ENCODE peak calls at places on chromosomes 7 and 10, in nine cellular contexts. One of them, this sample, is unnamed. For H3K4me1, the result is how much of the 10 kb centered on the place peaks cover.

GRCh38 chr10:60343254-60343653 is 46.4 kb downstream of the ANK3 start:
- DNase-seq in GM23248: no peak
- DNase-seq in OCI-LY7: no peak
- DNase-seq in MM.1S: no peak
- DNase-seq in SK-N-SH: no peak
- DNase-seq in GM23338: no peak
- DNase-seq in PC-3: peak
- DNase-seq in neural progenitor cell: no peak
- DNase-seq in HCT116: no peak
- DNase-seq in this sample: no peak

GRCh38 chr7:127114739-127115265 is 137.9 kb downstream of the GRM8 start:
- DNase-seq in SK-N-SH: no peak
- DNase-seq in MM.1S: no peak
- DNase-seq in PC-3: no peak
- DNase-seq in GM23338: no peak
- DNase-seq in HCT116: no peak
- DNase-seq in OCI-LY7: no peak
- DNase-seq in GM23248: no peak
- DNase-seq in neural progenitor cell: no peak
- DNase-seq in this sample: no peak

GRCh38 chr7:106392565-106392964 is 107.8 kb upstream of the NAMPT start:
- DNase-seq in neural progenitor cell: no peak
- DNase-seq in OCI-LY7: no peak
- DNase-seq in GM23338: no peak
- DNase-seq in MM.1S: no peak
- DNase-seq in GM23248: no peak
- DNase-seq in PC-3: peak
- DNase-seq in HCT116: no peak
- DNase-seq in SK-N-SH: no peak
- DNase-seq in this sample: no peak

GRCh38 chr7:150941983-150942590 is 36.0 kb downstream of the KCNH2 start:
- DNase-seq in PC-3: peak
- DNase-seq in GM23248: no peak
- DNase-seq in neural progenitor cell: no peak
- DNase-seq in OCI-LY7: peak
- DNase-seq in HCT116: no peak
- DNase-seq in MM.1S: peak
- DNase-seq in SK-N-SH: peak
- DNase-seq in GM23338: no peak
- DNase-seq in this sample: peak

GRCh38 chr10:70364772-70365091 is 17.7 kb downstream of the LRRC20 start:
- DNase-seq in neural progenitor cell: no peak
- DNase-seq in MM.1S: no peak
- DNase-seq in HCT116: no peak
- DNase-seq in GM23338: no peak
- DNase-seq in PC-3: no peak
- DNase-seq in GM23248: no peak
- DNase-seq in OCI-LY7: no peak
- DNase-seq in SK-N-SH: no peak
- DNase-seq in this sample: no peak

GRCh38 chr10:113613427-113613826 is 50.4 kb downstream of the NRAP start:
- DNase-seq in HCT116: no peak
- DNase-seq in GM23248: no peak
- DNase-seq in MM.1S: no peak
- DNase-seq in neural progenitor cell: no peak
- DNase-seq in SK-N-SH: no peak
- DNase-seq in GM23338: no peak
- DNase-seq in PC-3: no peak
- DNase-seq in OCI-LY7: no peak
- DNase-seq in this sample: no peak

GRCh38 chr7:135801045-135801693 is 52.6 kb upstream of the FAM180A start:
- DNase-seq in GM23338: peak
- DNase-seq in neural progenitor cell: peak
- DNase-seq in PC-3: peak
- DNase-seq in SK-N-SH: peak
- DNase-seq in GM23248: peak
- DNase-seq in MM.1S: peak
- DNase-seq in OCI-LY7: peak
- DNase-seq in HCT116: peak
- DNase-seq in this sample: peak

GRCh38 chr10:114498413-114499111 is 94.3 kb upstream of the AFAP1L2 start:
- DNase-seq in OCI-LY7: peak
- DNase-seq in PC-3: no peak
- DNase-seq in SK-N-SH: no peak
- DNase-seq in GM23248: no peak
- DNase-seq in MM.1S: no peak
- DNase-seq in GM23338: no peak
- DNase-seq in HCT116: no peak
- DNase-seq in neural progenitor cell: no peak
- DNase-seq in this sample: no peak

GRCh38 chr10:17425584-17426262 is 28.7 kb downstream of the ST8SIA6 start:
- DNase-seq in GM23248: no peak
- DNase-seq in HCT116: no peak
- DNase-seq in SK-N-SH: no peak
- DNase-seq in OCI-LY7: no peak
- DNase-seq in MM.1S: no peak
- DNase-seq in neural progenitor cell: no peak
- DNase-seq in PC-3: no peak
- DNase-seq in GM23338: no peak
- DNase-seq in this sample: no peak

DNA sequence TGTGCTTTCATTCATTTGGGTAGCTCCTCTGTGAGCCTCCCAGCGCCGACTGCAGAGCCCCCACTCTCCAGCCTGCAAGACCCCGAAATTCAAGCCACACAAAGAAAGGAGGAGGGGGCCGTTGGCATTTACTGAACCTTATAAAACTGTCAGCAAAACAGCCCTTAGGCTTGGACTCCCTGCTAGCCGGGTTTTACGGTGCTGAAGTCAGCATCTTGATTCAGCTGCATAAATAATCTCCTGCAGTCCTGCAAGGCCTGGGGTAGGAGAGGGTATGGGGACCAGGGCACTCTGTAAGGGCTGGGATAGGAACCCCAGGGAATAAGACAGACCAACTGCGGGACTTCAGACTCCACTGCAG is 158.4 kb upstream of the PRKCQ start:
- DNase-seq in neural progenitor cell: no peak
- DNase-seq in HCT116: no peak
- DNase-seq in OCI-LY7: no peak
- DNase-seq in MM.1S: no peak
- DNase-seq in GM23338: peak
- DNase-seq in GM23248: no peak
- DNase-seq in PC-3: no peak
- DNase-seq in SK-N-SH: no peak
- DNase-seq in this sample: no peak
- H2AFZ ChIP-seq in neural progenitor cell: peak
- H2AFZ ChIP-seq in HCT116: no peak
- H2AFZ ChIP-seq in OCI-LY7: no peak
- H2AFZ ChIP-seq in MM.1S: no peak
- H2AFZ ChIP-seq in GM23338: peak
- H2AFZ ChIP-seq in GM23248: peak
- H2AFZ ChIP-seq in PC-3: peak
- H2AFZ ChIP-seq in SK-N-SH: no peak
- H2AFZ ChIP-seq in this sample: no peak

GRCh38 chr10:49608925-49609282 is 1.2 kb upstream of the SLC18A3 start:
- DNase-seq in PC-3: no peak
- DNase-seq in neural progenitor cell: peak
- DNase-seq in HCT116: no peak
- DNase-seq in GM23248: no peak
- DNase-seq in SK-N-SH: no peak
- DNase-seq in MM.1S: no peak
- DNase-seq in OCI-LY7: no peak
- DNase-seq in GM23338: peak
- DNase-seq in this sample: no peak

GRCh38 chr10:49610735-49611165 is 640 bp downstream of the SLC18A3 start:
- DNase-seq in GM23248: no peak
- DNase-seq in HCT116: no peak
- DNase-seq in PC-3: no peak
- DNase-seq in neural progenitor cell: no peak
- DNase-seq in SK-N-SH: peak
- DNase-seq in MM.1S: no peak
- DNase-seq in OCI-LY7: no peak
- DNase-seq in GM23338: no peak
- DNase-seq in this sample: no peak

GRCh38 chr10:49609283-49610014 is 661 bp upstream of the SLC18A3 start:
- DNase-seq in HCT116: no peak
- DNase-seq in MM.1S: no peak
- DNase-seq in PC-3: no peak
- DNase-seq in neural progenitor cell: peak
- DNase-seq in SK-N-SH: peak
- DNase-seq in GM23248: no peak
- DNase-seq in OCI-LY7: no peak
- DNase-seq in GM23338: peak
- DNase-seq in this sample: no peak

GRCh38 chr10:49611166-49611814 is 1.2 kb downstream of the SLC18A3 start:
- DNase-seq in GM23338: peak
- DNase-seq in OCI-LY7: no peak
- DNase-seq in HCT116: no peak
- DNase-seq in SK-N-SH: no peak
- DNase-seq in PC-3: no peak
- DNase-seq in GM23248: peak
- DNase-seq in neural progenitor cell: peak
- DNase-seq in MM.1S: no peak
- DNase-seq in this sample: no peak

DNA sequence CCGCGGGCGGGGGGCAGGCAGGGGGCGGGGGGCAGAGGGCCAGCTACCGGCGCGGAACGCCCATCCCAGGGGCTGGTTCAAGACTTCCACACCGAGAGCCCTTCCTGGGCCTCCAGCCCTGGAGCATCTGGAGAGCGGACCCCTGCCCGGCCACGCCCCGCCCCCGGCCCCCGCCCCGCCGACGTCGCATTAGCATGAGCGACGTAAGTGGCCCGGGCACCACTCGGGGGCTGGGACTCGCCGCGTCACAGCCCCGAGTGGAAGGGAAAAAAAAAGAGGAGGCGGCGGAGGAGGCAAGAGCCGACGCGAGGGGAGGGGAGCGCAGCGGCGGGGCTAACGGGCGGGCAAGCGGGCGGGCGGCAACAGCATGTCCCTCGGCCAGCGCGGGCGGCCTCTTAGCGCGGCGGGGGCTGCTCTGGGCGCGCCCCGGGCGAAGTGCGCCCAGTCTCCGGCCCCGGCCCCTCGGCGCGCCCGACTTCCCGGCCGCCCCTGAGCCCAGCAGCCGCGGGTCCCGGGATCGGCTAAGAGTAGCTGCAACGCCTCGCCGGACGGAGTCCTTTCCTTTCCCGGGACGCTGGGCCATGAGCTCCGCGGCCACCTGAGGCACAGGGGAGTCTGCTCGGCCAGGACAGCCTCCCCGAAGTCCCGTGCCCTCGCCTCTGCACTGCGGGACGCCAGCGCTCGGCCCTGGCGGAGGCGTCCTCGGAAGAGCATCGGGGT is at the start of gene SLC18A3:
- DNase-seq in SK-N-SH: peak
- DNase-seq in neural progenitor cell: peak
- DNase-seq in GM23338: peak
- DNase-seq in PC-3: no peak
- DNase-seq in OCI-LY7: no peak
- DNase-seq in GM23248: no peak
- DNase-seq in MM.1S: no peak
- DNase-seq in HCT116: no peak
- DNase-seq in this sample: no peak
- TF ChIP-seq EZH2phosphoT487 in SK-N-SH: no peak
- TF ChIP-seq EZH2phosphoT487 in neural progenitor cell: no peak
- TF ChIP-seq EZH2phosphoT487 in GM23338: peak
- TF ChIP-seq EZH2phosphoT487 in PC-3: no peak
- TF ChIP-seq EZH2phosphoT487 in OCI-LY7: no peak
- TF ChIP-seq EZH2phosphoT487 in GM23248: no peak
- TF ChIP-seq EZH2phosphoT487 in MM.1S: no peak
- TF ChIP-seq EZH2phosphoT487 in HCT116: no peak
- TF ChIP-seq EZH2phosphoT487 in this sample: peak

DNA sequence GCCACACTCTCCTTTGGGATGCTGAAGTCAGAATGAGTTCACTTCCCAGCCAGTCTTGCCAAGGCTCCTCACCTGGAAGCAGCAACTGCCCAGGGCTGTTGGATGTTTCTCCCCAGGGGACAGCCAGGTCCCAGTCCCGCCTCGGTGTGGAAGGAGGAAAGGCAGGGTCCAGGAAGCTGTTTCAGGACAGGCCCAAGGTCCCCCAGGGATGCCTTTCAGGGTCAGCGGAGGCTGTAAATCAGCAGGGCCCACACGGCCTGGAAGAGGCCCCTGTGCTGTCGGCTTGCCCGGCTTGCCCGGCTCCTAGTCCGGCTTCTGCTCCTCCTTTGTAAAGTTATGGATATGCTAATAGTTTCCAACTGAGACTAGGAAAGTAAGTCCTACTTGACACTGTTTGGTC is 10.3 kb downstream of the IKZF1 start:
- DNase-seq in SK-N-SH: no peak
- DNase-seq in GM23248: no peak
- DNase-seq in HCT116: no peak
- DNase-seq in GM23338: peak
- DNase-seq in MM.1S: no peak
- DNase-seq in neural progenitor cell: no peak
- DNase-seq in PC-3: no peak
- DNase-seq in OCI-LY7: no peak
- DNase-seq in this sample: no peak
- H3K4me1 ChIP-seq in SK-N-SH: under half
- H3K4me1 ChIP-seq in GM23248: under half
- H3K4me1 ChIP-seq in HCT116: under half
- H3K4me1 ChIP-seq in GM23338: half or more
- H3K4me1 ChIP-seq in MM.1S: under half
- H3K4me1 ChIP-seq in neural progenitor cell: under half
- H3K4me1 ChIP-seq in PC-3: under half
- H3K4me1 ChIP-seq in OCI-LY7: half or more
- H3K4me1 ChIP-seq in this sample: under half

GRCh38 chr10:34656676-34657075 is 158.4 kb downstream of the PARD3 start:
- DNase-seq in GM23248: no peak
- DNase-seq in MM.1S: no peak
- DNase-seq in neural progenitor cell: no peak
- DNase-seq in HCT116: no peak
- DNase-seq in SK-N-SH: no peak
- DNase-seq in GM23338: no peak
- DNase-seq in OCI-LY7: no peak
- DNase-seq in PC-3: no peak
- DNase-seq in this sample: no peak

GRCh38 chr10:34654211-34654610 is 160.9 kb downstream of the PARD3 start:
- DNase-seq in GM23248: no peak
- DNase-seq in MM.1S: no peak
- DNase-seq in PC-3: no peak
- DNase-seq in OCI-LY7: no peak
- DNase-seq in SK-N-SH: no peak
- DNase-seq in neural progenitor cell: no peak
- DNase-seq in GM23338: no peak
- DNase-seq in HCT116: no peak
- DNase-seq in this sample: no peak

GRCh38 chr10:34653530-34653929 is 161.6 kb downstream of the PARD3 start:
- DNase-seq in MM.1S: peak
- DNase-seq in GM23248: no peak
- DNase-seq in HCT116: no peak
- DNase-seq in SK-N-SH: no peak
- DNase-seq in PC-3: no peak
- DNase-seq in neural progenitor cell: no peak
- DNase-seq in OCI-LY7: no peak
- DNase-seq in GM23338: no peak
- DNase-seq in this sample: no peak

GRCh38 chr10:34658934-34659333 is 156.2 kb downstream of the PARD3 start:
- DNase-seq in PC-3: no peak
- DNase-seq in OCI-LY7: no peak
- DNase-seq in MM.1S: no peak
- DNase-seq in GM23338: no peak
- DNase-seq in HCT116: no peak
- DNase-seq in SK-N-SH: no peak
- DNase-seq in neural progenitor cell: no peak
- DNase-seq in GM23248: no peak
- DNase-seq in this sample: no peak

GRCh38 chr10:34655286-34656170 is 159.6 kb downstream of the PARD3 start:
- DNase-seq in GM23338: peak
- DNase-seq in OCI-LY7: peak
- DNase-seq in GM23248: peak
- DNase-seq in neural progenitor cell: peak
- DNase-seq in MM.1S: peak
- DNase-seq in SK-N-SH: peak
- DNase-seq in PC-3: peak
- DNase-seq in HCT116: peak
- DNase-seq in this sample: peak
- H2AFZ ChIP-seq in GM23338: no peak
- H2AFZ ChIP-seq in OCI-LY7: no peak
- H2AFZ ChIP-seq in GM23248: no peak
- H2AFZ ChIP-seq in neural progenitor cell: no peak
- H2AFZ ChIP-seq in MM.1S: no peak
- H2AFZ ChIP-seq in SK-N-SH: no peak
- H2AFZ ChIP-seq in PC-3: no peak
- H2AFZ ChIP-seq in HCT116: no peak
- H2AFZ ChIP-seq in this sample: no peak